ENCODE peak calls at places on chromosomes 5 and 9, in nine cellular contexts. A is C1 segment of cervical spinal cord; O is Right ventricle myocardium inferior; N is left cardiac atrium; L is GM20000; Y is AG10803; Q is activated CD4-positive, alpha-beta T cell treated with anti-CD3 and anti-CD28 coated beads for 36 hours; R is SJCRH30; Z is AG08396. X is an unnamed sample.

GRCh38 chr5:150503977-150504620 is 3.8 kb upstream of the NDST1 start:
- DNase-seq in A (peak), O (no peak), N (peak), L (no peak), Y (peak), Q (no peak), R (no peak), Z (peak), X (no peak)

GRCh38 chr5:55151923-55152842 is 7.8 kb upstream of the GPX8 start:
- DNase-seq in A (no peak), O (no peak), N (no peak), L (no peak), Y (peak), Q (no peak), R (no peak), Z (peak), X (no peak)

GRCh38 chr9:134688661-134689319 is 47.2 kb downstream of the COL5A1 start:
- DNase-seq in A (no peak), O (no peak), N (no peak), L (no peak), Y (no peak), Q (no peak), R (no peak), Z (no peak), X (no peak)

GRCh38 chr9:133128152-133128551 is 7.1 kb upstream of the RALGDS start:
- DNase-seq in A (no peak), O (no peak), N (no peak), L (no peak), Y (no peak), Q (no peak), R (no peak), Z (no peak), X (no peak)

GRCh38 chr5:105506692-105507277 is 1944.2 kb upstream of the NUDT12 start:
- DNase-seq in A (no peak), O (no peak), N (no peak), L (peak), Y (no peak), Q (no peak), R (peak), Z (no peak), X (peak)

GRCh38 chr5:51225671-51226419 is 157.4 kb upstream of the ISL1 start:
- DNase-seq in A (no peak), O (no peak), N (peak), L (no peak), Y (no peak), Q (no peak), R (no peak), Z (no peak), X (no peak)

GRCh38 chr9:105295986-105296385 is 51.5 kb downstream of the SLC44A1 start:
- DNase-seq in A (no peak), O (no peak), N (no peak), L (no peak), Y (no peak), Q (no peak), R (no peak), Z (no peak), X (no peak)

GRCh38 chr9:14942037-14942436 is 31.8 kb upstream of the FREM1 start:
- DNase-seq in A (no peak), O (no peak), N (no peak), L (no peak), Y (peak), Q (no peak), R (no peak), Z (no peak), X (no peak)

GRCh38 chr5:105952875-105953274 is 1717.9 kb downstream of the EFNA5 start:
- DNase-seq in A (no peak), O (no peak), N (no peak), L (no peak), Y (peak), Q (no peak), R (peak), Z (no peak), X (no peak)

GRCh38 chr5:180860273-180860886 is 696 bp downstream of the ZFP62 start:
- DNase-seq in A (no peak), O (no peak), N (no peak), L (peak), Y (peak), Q (no peak), R (peak), Z (peak), X (peak)

GRCh38 chr9:15306068-15306756 is 804 bp downstream of the TTC39B start:
- DNase-seq in A (peak), O (peak), N (peak), L (no peak), Y (peak), Q (peak), R (peak), Z (peak), X (no peak)

GRCh38 chr9:10268500-10269485 is 344.0 kb downstream of the PTPRD start:
- DNase-seq in A (peak), O (no peak), N (no peak), L (peak), Y (no peak), Q (peak), R (peak), Z (no peak), X (peak)

GRCh38 chr9:136228107-136228875 is 17.3 kb downstream of the QSOX2 start:
- DNase-seq in A (no peak), O (peak), N (no peak), L (no peak), Y (peak), Q (peak), R (no peak), Z (peak), X (no peak)

GRCh38 chr5:569868-570361 is 42.2 kb upstream of the CEP72 start:
- DNase-seq in A (no peak), O (no peak), N (no peak), L (no peak), Y (no peak), Q (no peak), R (no peak), Z (no peak), X (no peak)

GRCh38 chr9:105154723-105155191 is 89.7 kb upstream of the SLC44A1 start:
- DNase-seq in A (no peak), O (no peak), N (no peak), L (no peak), Y (peak), Q (no peak), R (no peak), Z (no peak), X (no peak)

X was measured in GM12865.